ENCODE peak calls at places on chromosome 2, in eight cellular contexts. T is ureter; R is activated CD4-positive, alpha-beta T cell treated with anti-CD3 and anti-CD28 coated beads for 36 hours; S is hippocampal formation; Y is hypothalamus; A is iris pigment epithelial cell; V is naive B cell; G is NAMALWA. X is an unnamed sample.

GRCh38 chr2:199024224-199024623 is 433.5 kb downstream of the SATB2 start:
- DNase-seq in T (no peak), R (no peak), S (no peak), Y (no peak), A (no peak), V (no peak), G (no peak), X (no peak)

GRCh38 chr2:218290316-218291261 is 1.7 kb downstream of the TMBIM1 start:
- DNase-seq in T (no peak), R (peak; percentile 67), S (no peak), Y (no peak), A (no peak), V (peak; percentile 93), G (peak; percentile 83), X (no peak)

GRCh38 chr2:29522951-29523669 is 398.3 kb downstream of the ALK start:
- DNase-seq in T (no peak), R (no peak), S (no peak), Y (no peak), A (peak; percentile 88), V (no peak), G (no peak), X (no peak)

GRCh38 chr2:56515399-56515798 is 331.6 kb downstream of the CCDC85A start:
- DNase-seq in T (no peak), R (no peak), S (no peak), Y (no peak), A (no peak), V (no peak), G (no peak), X (no peak)

GRCh38 chr2:18133310-18133709 is 254.8 kb downstream of the KCNS3 start:
- DNase-seq in T (no peak), R (no peak), S (no peak), Y (no peak), A (no peak), V (no peak), G (no peak), X (no peak)

GRCh38 chr2:71693286-71694270 is 240.2 kb downstream of the DYSF start:
- DNase-seq in T (no peak), R (no peak), S (no peak), Y (no peak), A (no peak), V (no peak), G (no peak), X (no peak)

GRCh38 chr2:42752299-42752698 is 11.6 kb downstream of the OXER1 start:
- DNase-seq in T (no peak), R (no peak), S (peak; percentile 20), Y (no peak), A (no peak), V (peak; percentile 66), G (peak; percentile 79), X (no peak)

GRCh38 chr2:190359896-190360376 is 16.5 kb downstream of the INPP1 start:
- DNase-seq in T (no peak), R (peak; percentile 63), S (peak; percentile 73), Y (peak; percentile 52), A (peak; percentile 74), V (peak; percentile 50), G (peak; percentile 48), X (peak; percentile 20)

GRCh38 chr2:36663851-36664715 is 32.4 kb upstream of the VIT start:
- DNase-seq in T (no peak), R (peak; percentile 15), S (no peak), Y (no peak), A (peak; percentile 83), V (peak; percentile 18), G (peak; percentile 79), X (no peak)

X was measured in amygdala.